ENCODE peak calls at places on chromosomes 3 and 15, in four cellular contexts. R is mammary epithelial cell, N is A549, M is cardiac muscle cell. T is an unnamed sample.
A peak's percentile ranks its signal among the peaks of the same experiment; 100 is the strongest.

GRCh38 chr3:143716731-143717130 is 131.5 kb downstream of the SLC9A9 start:
- DNase-seq in R (peak; percentile 22), N (no peak), M (no peak), T (no peak)

GRCh38 chr3:127053979-127054378 is 71.1 kb downstream of the PLXNA1 start:
- DNase-seq in R (no peak), N (no peak), M (no peak), T (no peak)

GRCh38 chr3:22371592-22372291 is 620.7 kb upstream of the ZNF385D start:
- DNase-seq in R (no peak), N (no peak), M (no peak), T (no peak)

GRCh38 chr3:119550090-119550910 is 9.1 kb downstream of the CD80 start:
- DNase-seq in R (no peak), N (no peak), M (no peak), T (no peak)

GRCh38 chr15:69780374-69780773 is 317.3 kb downstream of the TLE3 start:
- DNase-seq in R (no peak), N (no peak), M (no peak), T (no peak)

GRCh38 chr3:170493712-170494182 is 75.1 kb downstream of the CLDN11 start:
- DNase-seq in R (peak; percentile 66), N (no peak), M (no peak), T (no peak)

GRCh38 chr3:176275538-176275937 is 921.7 kb downstream of the TBL1XR1 start:
- DNase-seq in R (no peak), N (no peak), M (no peak), T (no peak)

GRCh38 chr3:119601154-119601553 is 3.5 kb downstream of the PLA1A start:
- DNase-seq in R (no peak), N (no peak), M (no peak), T (no peak)

GRCh38 chr15:63505842-63506222 is 1.4 kb downstream of the USP3 start:
- DNase-seq in R (no peak), N (no peak), M (no peak), T (no peak)

GRCh38 chr3:76685858-76686257 is 354.0 kb upstream of the ROBO2 start:
- DNase-seq in R (no peak), N (no peak), M (no peak), T (no peak)

GRCh38 chr15:51982013-51982769 is 10.6 kb upstream of the LEO1 start:
- DNase-seq in R (peak; percentile 76), N (peak; percentile 83), M (peak; percentile 28), T (peak; percentile 69)

GRCh38 chr15:54580643-54581042 is 602.4 kb downstream of the UNC13C start:
- DNase-seq in R (no peak), N (no peak), M (no peak), T (no peak)

GRCh38 chr3:115804722-115805121 is 181.4 kb downstream of the GAP43 start:
- DNase-seq in R (peak; percentile 94), N (peak; percentile 28), M (no peak), T (no peak)

GRCh38 chr3:115803661-115804060 is 180.4 kb downstream of the GAP43 start:
- DNase-seq in R (no peak), N (no peak), M (no peak), T (no peak)

GRCh38 chr3:115800489-115801080 is 177.3 kb downstream of the GAP43 start:
- DNase-seq in R (peak; percentile 74), N (peak; percentile 65), M (no peak), T (no peak)

GRCh38 chr3:115806501-115806900 is 183.2 kb downstream of the GAP43 start:
- DNase-seq in R (no peak), N (no peak), M (no peak), T (no peak)

GRCh38 chr3:115804200-115804599 is 180.9 kb downstream of the GAP43 start:
- DNase-seq in R (no peak), N (no peak), M (no peak), T (peak; percentile 27)
- H3K4me3 ChIP-seq in R (no peak overlapping the region), N (no peak overlapping the region), M (no peak overlapping the region), T (no peak overlapping the region)

GRCh38 chr3:31893174-31893573 is 87.9 kb downstream of the OSBPL10 start:
- DNase-seq in R (no peak), N (no peak), M (no peak), T (no peak)
- H3K4me1 ChIP-seq in R (peaks cover 55% of the 10 kb centered on the region), N (no peaks in the 10 kb centered on the region), M (no peaks in the 10 kb centered on the region), T (no peaks in the 10 kb centered on the region)

GRCh38 chr15:68210409-68210756 is 5.3 kb upstream of the CALML4 start:
- DNase-seq in R (no peak), N (no peak), M (no peak), T (no peak)
- H3K27ac ChIP-seq in R (no peak overlapping the region), N (peak overlapping the region; percentile 40), M (no peak overlapping the region), T (no peak overlapping the region)

GRCh38 chr3:79947469-79947868 is 179.7 kb upstream of the ROBO1 start:
- DNase-seq in R (peak; percentile 55), N (no peak), M (no peak), T (no peak)
- H3K4me3 ChIP-seq in R (no peak overlapping the region), N (no peak overlapping the region), M (no peak overlapping the region), T (no peak overlapping the region)

GRCh38 chr3:123348471-123349200 is 100.3 kb downstream of the ADCY5 start:
- DNase-seq in R (no peak), N (no peak), M (no peak), T (no peak)
- H3K4me1 ChIP-seq in R (peaks cover under 1% of the 10 kb centered on the region), N (no peaks in the 10 kb centered on the region), M (peaks cover 21% of the 10 kb centered on the region), T (no peaks in the 10 kb centered on the region)

GRCh38 chr15:83016906-83017305 is 5.5 kb upstream of the C15orf40 start:
- DNase-seq in R (no peak), N (no peak), M (no peak), T (no peak)

GRCh38 chr15:83012038-83012490 is 625 bp upstream of the C15orf40 start:
- DNase-seq in R (no peak), N (no peak), M (no peak), T (no peak)

GRCh38 chr15:83015361-83015760 is 3.9 kb upstream of the C15orf40 start:
- DNase-seq in R (no peak), N (no peak), M (no peak), T (no peak)

GRCh38 chr15:83011271-83012037 is at the start of gene C15orf40:
- DNase-seq in R (peak; percentile 92), N (peak; percentile 94), M (peak; percentile 95), T (peak; percentile 78)

GRCh38 chr15:83014205-83014653 is 2.8 kb upstream of the C15orf40 start:
- DNase-seq in R (no peak), N (no peak), M (no peak), T (peak; percentile 15)
- H3K27ac ChIP-seq in R (no peak overlapping the region), N (no peak overlapping the region), M (peak overlapping the region; percentile 38), T (no peak overlapping the region)

GRCh38 chr3:42228796-42229195 is 37.2 kb downstream of the CCK start:
- DNase-seq in R (peak; percentile 23), N (peak; percentile 10), M (no peak), T (peak; percentile 7)

GRCh38 chr3:42230860-42231259 is 35.1 kb downstream of the CCK start:
- DNase-seq in R (no peak), N (no peak), M (no peak), T (no peak)

GRCh38 chr3:42229266-42229941 is 36.6 kb downstream of the CCK start:
- DNase-seq in R (no peak), N (no peak), M (no peak), T (no peak)

GRCh38 chr3:42226470-42227425 is 39.2 kb downstream of the CCK start:
- DNase-seq in R (no peak), N (no peak), M (no peak), T (no peak)

DNA sequence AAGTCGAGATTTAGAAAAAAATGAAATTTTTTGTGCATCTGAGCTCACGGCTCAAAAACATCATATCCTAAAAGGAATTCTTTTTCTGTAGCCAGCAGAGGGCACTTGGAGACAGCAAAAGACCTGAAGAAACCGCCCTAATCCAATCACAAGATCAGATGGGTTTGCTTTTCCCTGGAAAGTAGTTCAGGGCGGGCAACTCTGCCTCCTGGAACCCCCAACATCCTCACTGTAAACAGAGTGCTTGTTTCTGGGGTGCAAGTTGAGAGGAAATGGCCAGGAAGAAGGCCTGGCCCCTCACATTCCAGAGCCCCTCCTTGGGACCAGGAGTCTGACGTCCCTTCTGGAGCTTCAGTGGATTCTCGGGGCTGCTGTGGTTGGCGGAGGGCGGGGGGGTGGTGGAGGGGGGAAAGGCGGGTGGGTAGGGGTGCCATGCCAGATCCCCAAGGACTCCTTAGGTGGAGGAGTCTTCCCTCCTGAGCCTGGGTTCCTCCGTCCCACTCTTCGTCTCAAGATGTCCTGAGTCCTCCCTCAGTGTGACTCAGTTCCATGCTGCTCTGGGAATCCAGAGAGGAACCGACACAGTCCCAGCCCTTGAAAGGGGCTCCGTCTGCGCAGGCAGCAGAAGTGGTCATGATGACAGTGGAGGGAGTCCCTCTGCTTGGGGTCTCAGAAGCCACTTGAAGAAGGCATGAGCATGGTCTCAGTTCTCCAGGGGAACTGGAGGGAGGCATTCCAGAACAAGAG is 35.9 kb downstream of the CCK start:
- DNase-seq in R (peak; percentile 45), N (peak; percentile 57), M (peak; percentile 52), T (no peak)
- H3K4me3 ChIP-seq in R (no peak overlapping the region), N (no peak overlapping the region), M (no peak overlapping the region), T (no peak overlapping the region)

T was measured in CD4-positive, CD25-positive, alpha-beta regulatory T cell.